ENCODE peak calls at places on chromosome 18, in five cellular contexts. D, W, B, Y and T are unnamed samples.

GRCh38 chr18:8719192-8719591 is 13.8 kb downstream of the MTCL1 start:
- DNase-seq in D (no peak), W (no peak), B (no peak), Y (no peak), T (no peak)

GRCh38 chr18:62809900-62810299 is 94.6 kb downstream of the PHLPP1 start:
- DNase-seq in D (no peak), W (no peak), B (no peak), Y (no peak), T (no peak)

GRCh38 chr18:34942975-34943374 is 98.2 kb upstream of the MAPRE2 start:
- DNase-seq in D (no peak), W (no peak), B (no peak), Y (no peak), T (no peak)

GRCh38 chr18:179499-179898 is 21.1 kb downstream of the USP14 start:
- DNase-seq in D (no peak), W (no peak), B (no peak), Y (no peak), T (no peak)

GRCh38 chr18:68564348-68564747 is 150.6 kb downstream of the TMX3 start:
- DNase-seq in D (no peak), W (no peak), B (no peak), Y (no peak), T (no peak)

GRCh38 chr18:11387880-11388279 is 221.5 kb upstream of the SLC35G4 start:
- DNase-seq in D (no peak), W (peak; percentile 16), B (no peak), Y (peak; percentile 51), T (no peak)

GRCh38 chr18:5903386-5903785 is 8.1 kb upstream of the TMEM200C start:
- DNase-seq in D (no peak), W (no peak), B (no peak), Y (no peak), T (no peak)

GRCh38 chr18:75226301-75226955 is 15.8 kb downstream of the TSHZ1 start:
- DNase-seq in D (no peak), W (no peak), B (no peak), Y (no peak), T (no peak)

GRCh38 chr18:35711227-35711626 is 129.7 kb downstream of the GALNT1 start:
- DNase-seq in D (no peak), W (no peak), B (no peak), Y (no peak), T (no peak)

GRCh38 chr18:24212939-24213338 is 74.1 kb downstream of the CABYR start:
- DNase-seq in D (no peak), W (no peak), B (no peak), Y (peak; percentile 65), T (no peak)

GRCh38 chr18:57333941-57334340 is 18.4 kb upstream of the ST8SIA3 start:
- DNase-seq in D (no peak), W (no peak), B (no peak), Y (no peak), T (no peak)

GRCh38 chr18:78814321-78814720 is 165.3 kb upstream of the SALL3 start:
- DNase-seq in D (no peak), W (no peak), B (no peak), Y (no peak), T (peak; percentile 65)

GRCh38 chr18:8871484-8871883 is 166.1 kb downstream of the MTCL1 start:
- DNase-seq in D (no peak), W (no peak), B (no peak), Y (no peak), T (no peak)

GRCh38 chr18:12628706-12629702 is 28.9 kb downstream of the SPIRE1 start:
- DNase-seq in D (no peak), W (no peak), B (no peak), Y (peak; percentile 91), T (no peak)

GRCh38 chr18:55083461-55083860 is 124.2 kb upstream of the CCDC68 start:
- DNase-seq in D (no peak), W (no peak), B (no peak), Y (peak; percentile 8), T (no peak)

GRCh38 chr18:77316641-77317040 is 67.0 kb downstream of the GALR1 start:
- DNase-seq in D (no peak), W (no peak), B (no peak), Y (peak; percentile 27), T (no peak)

GRCh38 chr18:79534356-79534755 is 138.6 kb downstream of the NFATC1 start:
- DNase-seq in D (no peak), W (no peak), B (no peak), Y (no peak), T (no peak)

GRCh38 chr18:13893418-13893760 is 21.9 kb downstream of the MC2R start:
- DNase-seq in D (no peak), W (no peak), B (no peak), Y (no peak), T (no peak)

GRCh38 chr18:62187543-62188378 is 706 bp downstream of the RELCH start:
- DNase-seq in D (peak; percentile 89), W (no peak), B (no peak), Y (peak; percentile 30), T (no peak)